ENCODE peak calls at places on chromosomes 12 and 14, in ten cellular contexts. O, K, U, P, A, B, R, T, G and X are unnamed samples.

GRCh38 chr14:25953532-25954144 is 644.2 kb downstream of the NOVA1 start:
- DNase-seq in O (no peak), K (no peak), U (no peak), P (peak), A (no peak), B (no peak), R (peak), T (peak), G (no peak), X (peak)

GRCh38 chr12:26116829-26117228 is 8.0 kb downstream of the BHLHE41 start:
- DNase-seq in O (no peak), K (no peak), U (no peak), P (peak), A (no peak), B (no peak), R (no peak), T (peak), G (no peak), X (no peak)

GRCh38 chr14:28571636-28572035 is 195.0 kb upstream of the FOXG1 start:
- DNase-seq in O (no peak), K (no peak), U (no peak), P (peak), A (no peak), B (no peak), R (no peak), T (peak), G (no peak), X (no peak)

GRCh38 chr12:117282490-117282889 is 78.9 kb downstream of the NOS1 start:
- DNase-seq in O (no peak), K (no peak), U (no peak), P (no peak), A (no peak), B (no peak), R (no peak), T (no peak), G (no peak), X (no peak)

GRCh38 chr12:132019891-132020290 is 70.1 kb downstream of the EP400 start:
- DNase-seq in O (no peak), K (no peak), U (no peak), P (no peak), A (no peak), B (no peak), R (no peak), T (no peak), G (no peak), X (no peak)

GRCh38 chr14:84409435-84409834 is 1120.5 kb upstream of the FLRT2 start:
- DNase-seq in O (no peak), K (no peak), U (no peak), P (peak), A (no peak), B (no peak), R (no peak), T (peak), G (no peak), X (no peak)

GRCh38 chr12:40947812-40948211 is 240.3 kb upstream of the PDZRN4 start:
- DNase-seq in O (no peak), K (no peak), U (no peak), P (peak), A (no peak), B (no peak), R (no peak), T (peak), G (no peak), X (no peak)

GRCh38 chr14:31921741-31922140 is 155.4 kb upstream of the ARHGAP5 start:
- DNase-seq in O (no peak), K (no peak), U (no peak), P (no peak), A (no peak), B (no peak), R (no peak), T (no peak), G (no peak), X (no peak)

GRCh38 chr12:89574736-89575208 is 48.9 kb upstream of the POC1B start:
- DNase-seq in O (no peak), K (no peak), U (no peak), P (peak), A (no peak), B (no peak), R (peak), T (no peak), G (peak), X (peak)

GRCh38 chr14:77691259-77691658 is 16.6 kb downstream of the ALKBH1 start:
- DNase-seq in O (no peak), K (no peak), U (no peak), P (no peak), A (no peak), B (no peak), R (peak), T (no peak), G (no peak), X (peak)

GRCh38 chr14:72776701-72777255 is 117.1 kb downstream of the DPF3 start:
- DNase-seq in O (no peak), K (no peak), U (no peak), P (no peak), A (no peak), B (no peak), R (no peak), T (no peak), G (no peak), X (no peak)

GRCh38 chr12:92533280-92533890 is 169.4 kb upstream of the PLEKHG7 start:
- DNase-seq in O (no peak), K (no peak), U (no peak), P (peak), A (no peak), B (no peak), R (no peak), T (no peak), G (no peak), X (no peak)

GRCh38 chr14:59254146-59254910 is 65.9 kb downstream of the DAAM1 start:
- DNase-seq in O (no peak), K (peak), U (no peak), P (peak), A (no peak), B (no peak), R (peak), T (peak), G (peak), X (peak)

GRCh38 chr12:57694459-57695019 is 607 bp downstream of the OS9 start:
- DNase-seq in O (peak), K (no peak), U (no peak), P (no peak), A (peak), B (no peak), R (peak), T (peak), G (no peak), X (peak)

GRCh38 chr14:64196668-64197411 is 97.3 kb downstream of the ESR2 start:
- DNase-seq in O (peak), K (no peak), U (peak), P (peak), A (no peak), B (no peak), R (peak), T (no peak), G (peak), X (peak)

GRCh38 chr12:105427883-105428282 is 97.4 kb downstream of the C12orf75 start:
- DNase-seq in O (no peak), K (no peak), U (no peak), P (peak), A (no peak), B (no peak), R (no peak), T (peak), G (no peak), X (no peak)

GRCh38 chr12:116996058-116996457 is 85.3 kb downstream of the FBXW8 start:
- DNase-seq in O (no peak), K (no peak), U (no peak), P (no peak), A (no peak), B (no peak), R (peak), T (no peak), G (no peak), X (no peak)

GRCh38 chr12:100024974-100025555 is 40.3 kb upstream of the ANKS1B start:
- DNase-seq in O (no peak), K (no peak), U (no peak), P (no peak), A (no peak), B (no peak), R (no peak), T (peak), G (no peak), X (no peak)

GRCh38 chr12:75361408-75361807 is 26.9 kb downstream of the GLIPR1L1 start:
- DNase-seq in O (no peak), K (no peak), U (no peak), P (no peak), A (no peak), B (no peak), R (no peak), T (no peak), G (no peak), X (no peak)

GRCh38 chr14:20712900-20713299 is 24.3 kb downstream of the ANG start:
- DNase-seq in O (no peak), K (no peak), U (no peak), P (no peak), A (no peak), B (no peak), R (no peak), T (peak), G (no peak), X (no peak)

GRCh38 chr12:83245156-83245555 is 558.5 kb downstream of the TMTC2 start:
- DNase-seq in O (no peak), K (no peak), U (no peak), P (no peak), A (no peak), B (no peak), R (no peak), T (no peak), G (no peak), X (no peak)

GRCh38 chr14:102849522-102850379 is 72.5 kb downstream of the TRAF3 start:
- DNase-seq in O (peak), K (peak), U (no peak), P (peak), A (no peak), B (no peak), R (no peak), T (peak), G (peak), X (peak)

GRCh38 chr12:54126696-54127537 is 61.9 kb downstream of the SMUG1 start:
- DNase-seq in O (no peak), K (no peak), U (no peak), P (no peak), A (no peak), B (no peak), R (peak), T (no peak), G (no peak), X (peak)

GRCh38 chr12:68175566-68176033 is 16.1 kb upstream of the IFNG start:
- DNase-seq in O (no peak), K (no peak), U (peak), P (no peak), A (peak), B (no peak), R (no peak), T (no peak), G (no peak), X (no peak)

GRCh38 chr12:14239935-14240872 is 125.3 kb upstream of the ATF7IP start:
- DNase-seq in O (no peak), K (no peak), U (no peak), P (peak), A (peak), B (no peak), R (no peak), T (peak), G (no peak), X (no peak)

GRCh38 chr12:29552324-29552927 is 54.9 kb upstream of the OVCH1 start:
- DNase-seq in O (peak), K (peak), U (peak), P (peak), A (peak), B (peak), R (peak), T (peak), G (no peak), X (peak)

GRCh38 chr14:54650331-54651017 is 83.5 kb downstream of the SAMD4A start:
- DNase-seq in O (no peak), K (no peak), U (no peak), P (peak), A (no peak), B (no peak), R (no peak), T (peak), G (peak), X (peak)

GRCh38 chr14:63852817-63853730 is at the start of gene SYNE2:
- DNase-seq in O (peak), K (no peak), U (peak), P (peak), A (peak), B (peak), R (peak), T (peak), G (peak), X (peak)

GRCh38 chr14:24275524-24276139 is 4.2 kb upstream of the RABGGTA start:
- DNase-seq in O (no peak), K (no peak), U (no peak), P (no peak), A (no peak), B (no peak), R (no peak), T (no peak), G (no peak), X (no peak)

GRCh38 chr12:109529618-109530300 is 43.5 kb downstream of the MMAB start:
- DNase-seq in O (no peak), K (no peak), U (no peak), P (no peak), A (no peak), B (no peak), R (no peak), T (no peak), G (no peak), X (no peak)

GRCh38 chr12:99027491-99027890 is 382.4 kb downstream of the APAF1 start:
- DNase-seq in O (no peak), K (no peak), U (no peak), P (no peak), A (no peak), B (no peak), R (no peak), T (peak), G (no peak), X (no peak)

GRCh38 chr12:111361717-111362576 is 6.9 kb downstream of the PHETA1 start:
- DNase-seq in O (no peak), K (no peak), U (no peak), P (no peak), A (no peak), B (no peak), R (no peak), T (no peak), G (no peak), X (peak)